ENCODE peak calls at places on chromosomes 7 and 10, in four cellular contexts. K, W, Y and N are unnamed samples.

GRCh38 chr10:112271982-112272381 is 11.2 kb upstream of the TECTB start:
- DNase-seq in W (no peak), K (no peak), Y (no peak), N (no peak)

GRCh38 chr7:120984406-120984805 is 4.1 kb upstream of the CPED1 start:
- DNase-seq in K (no peak), Y (no peak), W (no peak), N (no peak)

GRCh38 chr7:77575187-77575586 is 38.1 kb downstream of the PTPN12 start:
- DNase-seq in W (no peak), K (no peak), Y (no peak), N (no peak)

GRCh38 chr7:25707733-25708132 is 444.3 kb upstream of the NFE2L3 start:
- DNase-seq in K (no peak), Y (no peak), W (no peak), N (no peak)

GRCh38 chr10:78259394-78259793 is 225.7 kb downstream of the RPS24 start:
- DNase-seq in K (no peak), Y (no peak), W (no peak), N (no peak)

GRCh38 chr10:119005377-119006043 is 24.0 kb upstream of the NANOS1 start:
- DNase-seq in W (no peak), Y (no peak), K (no peak), N (no peak)

GRCh38 chr7:53642361-53642760 is 606.9 kb downstream of the POM121L12 start:
- DNase-seq in W (no peak), Y (no peak), K (no peak), N (no peak)

GRCh38 chr10:133388973-133389818 is 4.8 kb upstream of the MTG1 start:
- DNase-seq in K (peak), W (peak), Y (no peak), N (peak)

GRCh38 chr7:24881622-24882021 is 98.4 kb downstream of the OSBPL3 start:
- DNase-seq in Y (no peak), K (no peak), W (no peak), N (no peak)

GRCh38 chr7:2824026-2824677 is 20.0 kb downstream of the GNA12 start:
- DNase-seq in Y (no peak), W (no peak), K (no peak), N (no peak)

GRCh38 chr10:96516337-96516736 is 2.6 kb upstream of the TLL2 start:
- DNase-seq in K (no peak), W (no peak), Y (no peak), N (no peak)